ENCODE peak calls at places on chromosomes 3 and 15, in seven cellular contexts. U is MM.1S; P is PC-3; W is naive thymus-derived CD4-positive, alpha-beta T cell; B is adrenal gland; I is neuronal stem cell; F is body of pancreas. N is an unnamed sample.

GRCh38 chr15:44066211-44066827 is 128.8 kb downstream of the FRMD5 start:
- DNase-seq in W (peak; percentile 17), U (peak; percentile 80), P (peak; percentile 86), B (peak; percentile 65), F (peak; percentile 71), I (peak; percentile 72), N (peak; percentile 71)

GRCh38 chr3:188720215-188720614 is 451.6 kb upstream of the TPRG1 start:
- DNase-seq in I (no peak), P (no peak), U (no peak), B (no peak), W (no peak), F (no peak), N (no peak)

GRCh38 chr3:45659661-45660566 is 29.3 kb upstream of the SACM1L start:
- DNase-seq in W (no peak), B (peak; percentile 70), U (peak; percentile 36), F (peak; percentile 84), I (peak; percentile 37), P (peak; percentile 81), N (peak; percentile 54)

GRCh38 chr15:84740691-84741090 is 7.7 kb upstream of the ZNF592 start:
- DNase-seq in W (no peak), P (no peak), F (no peak), B (no peak), I (no peak), U (no peak), N (no peak)

GRCh38 chr15:98658831-98659699 is 10.7 kb downstream of the IGF1R start:
- DNase-seq in W (peak; percentile 24), I (no peak), U (peak; percentile 64), P (peak; percentile 74), B (peak; percentile 48), F (peak; percentile 53), N (peak; percentile 61)

GRCh38 chr3:38314112-38314766 is 32.1 kb downstream of the SLC22A14 start:
- DNase-seq in B (no peak), W (no peak), I (peak; percentile 8), U (no peak), P (no peak), F (no peak), N (no peak)

GRCh38 chr3:53255360-53255774 is 455 bp downstream of the TKT start:
- DNase-seq in U (peak; percentile 48), P (no peak), I (no peak), B (no peak), W (peak; percentile 24), F (peak; percentile 45), N (no peak)

GRCh38 chr3:131216801-131217200 is 164.8 kb upstream of the NUDT16 start:
- DNase-seq in F (no peak), P (peak; percentile 80), I (no peak), U (no peak), B (peak; percentile 79), W (no peak), N (peak; percentile 19)

GRCh38 chr15:66780172-66780972 is 78.3 kb downstream of the SMAD6 start:
- DNase-seq in U (no peak), P (peak; percentile 84), B (no peak), F (peak; percentile 40), W (no peak), I (no peak), N (no peak)

GRCh38 chr15:68421798-68422402 is 10.1 kb downstream of the ITGA11 start:
- DNase-seq in W (no peak), U (no peak), F (no peak), B (no peak), P (no peak), I (no peak), N (no peak)

GRCh38 chr15:43465105-43465504 is 27.9 kb downstream of the TP53BP1 start:
- DNase-seq in W (no peak), F (no peak), I (no peak), P (peak; percentile 10), U (no peak), B (no peak), N (no peak)

GRCh38 chr15:34114739-34115138 is 12.9 kb downstream of the PGBD4 start:
- DNase-seq in P (no peak), W (no peak), B (no peak), I (no peak), F (no peak), U (no peak), N (no peak)

GRCh38 chr3:58001979-58002378 is 6.2 kb upstream of the FLNB start:
- DNase-seq in B (no peak), U (no peak), F (no peak), I (no peak), P (no peak), W (no peak), N (no peak)
- H3K4me1 ChIP-seq in B (peaks cover 12% of the 10 kb centered on the region), U (peaks cover 7% of the 10 kb centered on the region), F (peaks cover 12% of the 10 kb centered on the region), I (no peaks in the 10 kb centered on the region), P (peaks cover 61% of the 10 kb centered on the region), W (peaks cover 9% of the 10 kb centered on the region), N (no peaks in the 10 kb centered on the region)

GRCh38 chr3:143298886-143299535 is 179.4 kb downstream of the CHST2 start:
- DNase-seq in W (no peak), P (no peak), F (no peak), I (no peak), B (no peak), U (no peak), N (no peak)
- H3K4me1 ChIP-seq in W (no peaks in the 10 kb centered on the region), P (peaks cover 37% of the 10 kb centered on the region), F (no peaks in the 10 kb centered on the region), I (peaks cover 3% of the 10 kb centered on the region), B (no peaks in the 10 kb centered on the region), U (peaks cover 32% of the 10 kb centered on the region), N (no peaks in the 10 kb centered on the region)

GRCh38 chr15:41795996-41796395 is 21.7 kb downstream of the MAPKBP1 start:
- DNase-seq in W (no peak), P (no peak), F (no peak), I (no peak), B (no peak), U (no peak), N (no peak)

GRCh38 chr15:41799488-41799805 is 25.2 kb downstream of the MAPKBP1 start:
- DNase-seq in F (no peak), I (no peak), P (no peak), U (no peak), B (no peak), W (no peak), N (no peak)

GRCh38 chr15:41796457-41796856 is 22.2 kb downstream of the MAPKBP1 start:
- DNase-seq in B (no peak), W (no peak), U (no peak), P (peak; percentile 53), I (no peak), F (no peak), N (no peak)

GRCh38 chr15:41798607-41799487 is 24.6 kb downstream of the MAPKBP1 start:
- DNase-seq in P (peak; percentile 46), F (no peak), I (no peak), B (peak; percentile 53), W (no peak), U (no peak), N (no peak)

GRCh38 chr15:41797194-41797593 is 22.9 kb downstream of the MAPKBP1 start:
- DNase-seq in F (no peak), B (no peak), I (no peak), W (no peak), P (peak; percentile 52), U (no peak), N (no peak)
- H3K4me1 ChIP-seq in F (no peaks in the 10 kb centered on the region), B (peaks cover 30% of the 10 kb centered on the region), I (no peaks in the 10 kb centered on the region), W (no peaks in the 10 kb centered on the region), P (peaks cover 56% of the 10 kb centered on the region), U (no peaks in the 10 kb centered on the region), N (no peaks in the 10 kb centered on the region)

GRCh38 chr15:51912528-51912927 is 59.0 kb downstream of the LEO1 start:
- DNase-seq in U (no peak), F (no peak), B (no peak), W (no peak), I (no peak), P (no peak), N (no peak)

GRCh38 chr15:51917493-51917892 is 54.1 kb downstream of the LEO1 start:
- DNase-seq in F (no peak), W (no peak), U (no peak), B (no peak), P (peak; percentile 75), I (no peak), N (peak; percentile 35)
- H3K4me1 ChIP-seq in F (no peaks in the 10 kb centered on the region), W (no peaks in the 10 kb centered on the region), U (no peaks in the 10 kb centered on the region), B (no peaks in the 10 kb centered on the region), P (no peaks in the 10 kb centered on the region), I (no peaks in the 10 kb centered on the region), N (no peaks in the 10 kb centered on the region)

GRCh38 chr3:13021141-13021933 is 51.9 kb downstream of the IQSEC1 start:
- DNase-seq in I (no peak), U (no peak), W (no peak), B (peak; percentile 58), P (no peak), F (peak; percentile 75), N (peak; percentile 49)
- H3K4me1 ChIP-seq in I (peaks cover 47% of the 10 kb centered on the region), U (peaks cover 25% of the 10 kb centered on the region), W (peaks cover 14% of the 10 kb centered on the region), B (peaks cover 77% of the 10 kb centered on the region), P (peaks cover 32% of the 10 kb centered on the region), F (peaks cover 22% of the 10 kb centered on the region), N (peaks cover 37% of the 10 kb centered on the region)

N was measured in BE2C.